ENCODE peak calls at places on chromosomes 4 and X, in seven cellular contexts. Q is DMS53; G is neuronal stem cell; J is head of caudate nucleus; W is CD8-positive, alpha-beta T cell; A is GM03348; T is stromal cell of bone marrow. C is an unnamed sample.
A peak's percentile ranks its signal among the peaks of the same experiment; 100 is the strongest.

GRCh38 chrX:109310031-109310430 is 171.9 kb downstream of the GUCY2F start:
- DNase-seq in T (no peak), A (no peak), W (no peak), Q (no peak), G (no peak), J (no peak), C (no peak)

GRCh38 chr4:186887211-186887785 is 163.6 kb upstream of the FAT1 start:
- DNase-seq in G (peak; percentile 15), A (no peak), Q (no peak), J (no peak), W (no peak), T (no peak), C (peak; percentile 78)

GRCh38 chrX:150765782-150766350 is 72.7 kb downstream of the MTMR1 start:
- DNase-seq in J (no peak), W (no peak), A (no peak), G (no peak), T (no peak), Q (no peak), C (no peak)

GRCh38 chr4:88803600-88804096 is 106.0 kb upstream of the NAP1L5 start:
- DNase-seq in Q (no peak), A (peak; percentile 52), J (no peak), T (peak; percentile 87), W (no peak), G (no peak), C (no peak)

GRCh38 chr4:145507636-145508035 is 26.0 kb downstream of the SMAD1 start:
- DNase-seq in W (no peak), J (no peak), T (no peak), Q (peak; percentile 7), A (no peak), G (no peak), C (no peak)

GRCh38 chr4:628821-629635 is 3.7 kb downstream of the PDE6B start:
- DNase-seq in Q (no peak), A (no peak), T (no peak), G (no peak), W (no peak), J (no peak), C (no peak)

GRCh38 chr4:83071116-83071515 is 36.1 kb downstream of the COPS4 start:
- DNase-seq in G (no peak), W (no peak), T (no peak), J (no peak), A (no peak), Q (peak; percentile 70), C (no peak)

GRCh38 chrX:22360129-22360528 is 87.4 kb downstream of the CBLL2 start:
- DNase-seq in T (no peak), Q (no peak), G (no peak), W (no peak), J (no peak), A (no peak), C (no peak)

GRCh38 chrX:7077910-7078245 is 69.6 kb upstream of the STS start:
- DNase-seq in G (no peak), A (no peak), Q (no peak), T (no peak), J (no peak), W (no peak), C (no peak)

GRCh38 chr4:158122501-158122900 is 50.3 kb downstream of the GASK1B start:
- DNase-seq in G (no peak), T (no peak), A (peak; percentile 12), Q (no peak), W (no peak), J (no peak), C (no peak)

GRCh38 chr4:86556791-86557415 is 37.2 kb upstream of the PTPN13 start:
- DNase-seq in G (no peak), T (no peak), Q (no peak), W (no peak), A (no peak), J (no peak), C (no peak)

GRCh38 chrX:132689741-132690140 is 200.9 kb upstream of the MBNL3 start:
- DNase-seq in J (no peak), G (no peak), A (no peak), T (no peak), Q (no peak), W (no peak), C (no peak)